ENCODE peak calls at places on chromosome 21, in five cellular contexts. F, B, S, G and K are unnamed samples.

GRCh38 chr21:42547906-42548365 is 34.3 kb downstream of the SLC37A1 start:
- DNase-seq in F (no peak), B (no peak), S (no peak), G (no peak), K (no peak)

GRCh38 chr21:14900611-14901010 is 164.2 kb downstream of the NRIP1 start:
- DNase-seq in F (no peak), B (no peak), S (no peak), G (peak), K (no peak)

GRCh38 chr21:26795866-26796329 is 49.3 kb downstream of the ADAMTS1 start:
- DNase-seq in F (peak), B (peak), S (no peak), G (peak), K (peak)

GRCh38 chr21:32806810-32807386 is 35.3 kb upstream of the PAXBP1 start:
- DNase-seq in F (no peak), B (peak), S (no peak), G (peak), K (no peak)

GRCh38 chr21:32881458-32881857 is 109.9 kb upstream of the PAXBP1 start:
- DNase-seq in F (no peak), B (no peak), S (no peak), G (no peak), K (no peak)

GRCh38 chr21:28601708-28602107 is 391.0 kb downstream of the LTN1 start:
- DNase-seq in F (no peak), B (peak), S (no peak), G (no peak), K (no peak)

GRCh38 chr21:33931799-33932390 is 16.3 kb upstream of the ATP5PO start:
- DNase-seq in F (no peak), B (peak), S (no peak), G (no peak), K (no peak)

GRCh38 chr21:45293214-45293725 is 5.6 kb upstream of the POFUT2 start:
- DNase-seq in F (peak), B (peak), S (no peak), G (no peak), K (peak)

GRCh38 chr21:45859041-45859761 is 122.4 kb upstream of the COL6A1 start:
- DNase-seq in F (no peak), B (no peak), S (no peak), G (no peak), K (no peak)

GRCh38 chr21:14773777-14774345 is 227.7 kb upstream of the SAMSN1 start:
- DNase-seq in F (peak), B (peak), S (peak), G (no peak), K (no peak)

GRCh38 chr21:36692125-36692843 is 6.6 kb upstream of the SIM2 start:
- DNase-seq in F (no peak), B (no peak), S (no peak), G (no peak), K (peak)
- TF ChIP-seq CTCF in F (no peak), B (no peak), S (no peak), G (no peak), K (no peak)

GRCh38 chr21:16502273-16502672 is 772.5 kb downstream of the USP25 start:
- DNase-seq in F (no peak), B (no peak), S (no peak), G (no peak), K (no peak)
- TF ChIP-seq CTCF in F (no peak), B (no peak), S (no peak), G (no peak), K (no peak)

DNA sequence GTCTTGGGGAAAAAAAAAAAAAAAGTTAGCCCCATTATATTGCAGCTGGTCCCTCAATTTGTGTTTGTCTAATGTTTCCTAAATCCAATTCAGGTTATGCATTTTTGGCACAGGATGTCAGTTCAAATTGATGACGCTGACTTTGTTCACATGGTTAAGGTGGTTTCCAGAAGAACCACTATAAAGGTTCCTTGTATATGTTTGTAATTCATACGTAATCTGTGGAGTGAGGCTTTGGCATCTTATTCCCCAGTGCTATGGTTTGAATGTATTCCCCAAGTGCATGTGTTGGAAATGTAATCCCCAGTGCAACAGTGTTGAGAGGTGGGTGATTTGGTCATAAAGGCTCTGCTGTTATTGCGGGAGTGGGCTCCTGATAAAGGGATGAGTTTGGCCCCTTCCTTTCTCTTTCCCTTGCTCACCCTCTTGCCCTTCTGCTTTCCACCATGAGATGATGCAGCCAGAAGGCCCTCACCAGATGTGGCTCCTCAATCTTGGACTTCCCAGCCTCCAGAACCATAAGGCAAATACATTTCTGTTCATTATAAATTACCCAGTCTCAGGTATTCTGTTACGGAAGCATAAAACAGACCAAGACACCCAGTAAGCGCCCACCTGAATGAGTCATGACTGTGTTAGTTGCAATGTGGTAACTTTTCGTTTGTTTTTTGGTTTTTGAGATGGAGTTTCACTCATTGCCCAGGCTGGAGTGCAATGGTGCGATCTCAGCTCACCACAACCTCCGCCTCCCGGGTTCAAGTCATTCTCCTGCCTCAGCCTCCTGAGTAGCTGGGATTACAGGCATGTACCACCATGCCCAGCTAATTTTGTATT is 19.5 kb upstream of the HLCS start:
- DNase-seq in F (no peak), B (no peak), S (no peak), G (no peak), K (no peak)
- TF ChIP-seq CTCF in F (no peak), B (no peak), S (no peak), G (no peak), K (no peak)

GRCh38 chr21:35882791-35883240 is 177.5 kb downstream of the SETD4 start:
- DNase-seq in F (no peak), B (peak), S (no peak), G (peak), K (no peak)

GRCh38 chr21:35886887-35887286 is 173.4 kb downstream of the SETD4 start:
- DNase-seq in F (no peak), B (no peak), S (no peak), G (no peak), K (no peak)

GRCh38 chr21:35885942-35886541 is 174.3 kb downstream of the SETD4 start:
- DNase-seq in F (no peak), B (no peak), S (no peak), G (no peak), K (no peak)
- TF ChIP-seq CTCF in F (no peak), B (no peak), S (no peak), G (no peak), K (no peak)

GRCh38 chr21:24895885-24896734 is 711.2 kb downstream of the MRPL39 start:
- DNase-seq in F (peak), B (peak), S (no peak), G (peak), K (no peak)
- TF ChIP-seq CTCF in F (peak), B (no peak), S (no peak), G (peak), K (no peak)

GRCh38 chr21:39535646-39536437 is 76.9 kb upstream of the B3GALT5 start:
- DNase-seq in F (no peak), B (no peak), S (no peak), G (no peak), K (no peak)

GRCh38 chr21:39538453-39539042 is 74.2 kb upstream of the B3GALT5 start:
- DNase-seq in F (no peak), B (no peak), S (no peak), G (no peak), K (no peak)

GRCh38 chr21:39536835-39537234 is 75.9 kb upstream of the B3GALT5 start:
- DNase-seq in F (no peak), B (no peak), S (no peak), G (no peak), K (no peak)

GRCh38 chr21:39533545-39534226 is 79.1 kb upstream of the B3GALT5 start:
- DNase-seq in F (no peak), B (no peak), S (no peak), G (no peak), K (no peak)

GRCh38 chr21:39537571-39537970 is 75.2 kb upstream of the B3GALT5 start:
- DNase-seq in F (no peak), B (no peak), S (no peak), G (no peak), K (no peak)
- TF ChIP-seq CTCF in F (no peak), B (no peak), S (no peak), G (no peak), K (no peak)